ENCODE peak calls at places on chromosomes 12 and 14, in four cellular contexts. C, M, R and G are unnamed samples.

GRCh38 chr12:116880817-116881324 is 370 bp downstream of the HRK start:
- DNase-seq in C (peak; percentile 63), M (peak; percentile 61), R (peak; percentile 54), G (no peak)

GRCh38 chr14:77024171-77024627 is 4.3 kb downstream of the IRF2BPL start:
- DNase-seq in C (no peak), M (no peak), R (no peak), G (no peak)

GRCh38 chr12:124713436-124714082 is 146.1 kb upstream of the NCOR2 start:
- DNase-seq in C (no peak), M (no peak), R (no peak), G (no peak)

GRCh38 chr12:94186461-94187237 is 38.3 kb downstream of the PLXNC1 start:
- DNase-seq in C (no peak), M (peak; percentile 39), R (no peak), G (peak; percentile 30)

GRCh38 chr14:103732868-103733626 is 17.4 kb downstream of the ZFYVE21 start:
- DNase-seq in C (no peak), M (no peak), R (no peak), G (no peak)

GRCh38 chr12:47249082-47249481 is 169.3 kb upstream of the AMIGO2 start:
- DNase-seq in C (no peak), M (no peak), R (no peak), G (no peak)

GRCh38 chr12:101664961-101665360 is 32.5 kb upstream of the CHPT1 start:
- DNase-seq in C (no peak), M (no peak), R (no peak), G (no peak)

GRCh38 chr14:56170877-56171422 is 52.7 kb downstream of the PELI2 start:
- DNase-seq in C (no peak), M (no peak), R (no peak), G (no peak)

GRCh38 chr12:115569694-115570093 is 707.8 kb downstream of the MED13L start:
- DNase-seq in C (no peak), M (no peak), R (no peak), G (no peak)

GRCh38 chr12:16168078-16168477 is 109.4 kb downstream of the SLC15A5 start:
- DNase-seq in C (no peak), M (no peak), R (no peak), G (no peak)

GRCh38 chr12:130547480-130548155 is 168.5 kb downstream of the RIMBP2 start:
- DNase-seq in C (no peak), M (no peak), R (no peak), G (no peak)

GRCh38 chr12:19205120-19205519 is 75.6 kb downstream of the PLEKHA5 start:
- DNase-seq in C (no peak), M (no peak), R (no peak), G (no peak)

GRCh38 chr14:55884819-55885218 is 233.4 kb upstream of the PELI2 start:
- DNase-seq in C (no peak), M (no peak), R (no peak), G (no peak)

GRCh38 chr12:115455268-115455681 is 771.3 kb upstream of the TBX3 start:
- DNase-seq in C (no peak), M (no peak), R (no peak), G (no peak)

GRCh38 chr12:42691991-42692557 is 102.5 kb upstream of the PRICKLE1 start:
- DNase-seq in C (peak; percentile 53), M (no peak), R (no peak), G (no peak)

GRCh38 chr12:6229823-6230222 is 29.6 kb downstream of the CD9 start:
- DNase-seq in C (no peak), M (no peak), R (no peak), G (no peak)

GRCh38 chr14:64296561-64296960 is 2.4 kb upstream of the ESR2 start:
- DNase-seq in C (no peak), M (no peak), R (no peak), G (no peak)

GRCh38 chr12:5344131-5344530 is 87.8 kb upstream of the NTF3 start:
- DNase-seq in C (no peak), M (no peak), R (peak; percentile 52), G (no peak)

GRCh38 chr14:59688224-59689170 is 111.9 kb upstream of the CCDC175 start:
- DNase-seq in C (peak; percentile 15), M (no peak), R (peak; percentile 79), G (no peak)

GRCh38 chr12:107843351-107844311 is 69.1 kb downstream of the ASCL4 start:
- DNase-seq in C (no peak), M (no peak), R (no peak), G (no peak)

GRCh38 chr14:65689070-65689469 is 276.5 kb downstream of the FUT8 start:
- DNase-seq in C (no peak), M (no peak), R (no peak), G (no peak)

GRCh38 chr14:55026441-55026792 is 482 bp downstream of the WDHD1 start:
- DNase-seq in C (no peak), M (no peak), R (no peak), G (no peak)

GRCh38 chr14:75886661-75887348 is 95.0 kb downstream of the TGFB3 start:
- DNase-seq in C (no peak), M (no peak), R (no peak), G (no peak)

GRCh38 chr14:75880512-75880911 is 101.3 kb downstream of the TGFB3 start:
- DNase-seq in C (no peak), M (no peak), R (no peak), G (no peak)

GRCh38 chr14:75885829-75886228 is 96.0 kb downstream of the TGFB3 start:
- DNase-seq in C (no peak), M (no peak), R (no peak), G (no peak)

GRCh38 chr14:75881986-75882385 is 99.8 kb downstream of the TGFB3 start:
- DNase-seq in C (no peak), M (no peak), R (no peak), G (no peak)

DNA sequence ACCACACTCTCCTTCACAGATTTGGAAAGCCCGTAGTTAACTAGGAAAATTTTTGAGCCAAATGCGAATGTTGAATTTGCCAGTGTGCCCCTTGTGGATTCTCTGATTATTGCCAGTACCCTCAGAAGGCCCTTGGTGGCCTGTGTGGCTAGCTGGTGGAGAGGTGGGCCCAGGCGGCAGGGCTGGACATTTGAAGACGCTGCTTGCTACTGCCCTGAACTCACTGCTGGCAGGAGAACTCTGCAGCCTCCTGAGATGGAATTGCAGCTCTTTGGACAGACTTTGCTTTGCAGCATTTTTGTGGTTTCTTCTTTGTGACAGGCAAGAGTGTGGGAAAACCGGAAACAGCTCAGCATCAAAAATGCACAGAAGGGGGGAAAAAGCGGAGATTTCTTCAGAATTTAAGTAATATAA is 97.6 kb downstream of the TGFB3 start:
- DNase-seq in C (no peak), M (no peak), R (no peak), G (no peak)
- TF ChIP-seq CTCF in C (no peak), M (peak; percentile 32), R (peak; percentile 25), G (peak; percentile 39)

DNA sequence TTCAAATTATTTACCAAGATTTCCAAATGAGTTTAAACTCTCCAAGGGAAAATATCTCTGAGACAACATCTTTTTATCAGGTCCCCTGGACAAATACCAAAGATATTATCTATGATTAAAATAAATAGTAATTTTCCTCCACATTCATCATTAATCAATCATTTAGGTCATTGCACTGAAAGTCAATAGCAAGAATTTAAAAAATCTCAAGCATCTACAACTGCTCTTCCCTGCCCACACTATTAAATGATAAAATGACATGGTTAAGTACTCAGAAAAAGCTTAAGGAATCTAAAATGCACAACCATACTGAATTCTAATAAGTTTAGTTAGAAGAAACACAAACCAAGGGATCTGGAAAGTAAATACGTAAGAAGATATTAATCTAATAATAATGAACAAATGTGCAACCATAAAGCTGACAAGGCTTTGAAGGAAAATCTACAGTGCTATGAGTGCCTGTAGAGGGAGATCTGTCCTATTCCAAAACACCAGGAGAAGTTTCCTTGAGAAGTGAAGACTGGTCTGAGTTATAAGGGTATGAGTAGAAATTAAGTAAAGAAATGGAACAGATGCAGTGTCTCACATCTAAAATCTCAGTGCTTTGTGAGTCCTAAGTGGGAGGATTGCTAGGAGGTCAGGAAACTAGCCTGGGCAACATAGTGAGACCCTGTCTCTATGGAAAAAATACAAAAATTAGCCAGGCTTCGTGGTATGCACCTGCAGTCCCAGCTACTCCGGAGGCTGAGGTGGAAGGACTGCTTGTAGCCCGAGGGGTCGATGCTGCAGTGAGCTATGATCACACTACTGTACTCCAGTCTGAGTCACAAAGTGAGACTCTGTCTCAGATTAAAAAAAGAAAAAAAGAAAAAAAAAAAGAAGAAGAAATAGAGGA is 19.2 kb downstream of the INTS13 start:
- DNase-seq in C (no peak), M (no peak), R (peak; percentile 58), G (no peak)
- TF ChIP-seq CTCF in C (no peak), M (no peak), R (peak; percentile 68), G (peak; percentile 40)

GRCh38 chr14:92240658-92241057 is 82.3 kb upstream of the SLC24A4 start:
- DNase-seq in C (no peak), M (no peak), R (no peak), G (no peak)

GRCh38 chr14:92244805-92245204 is 78.2 kb upstream of the SLC24A4 start:
- DNase-seq in C (no peak), M (no peak), R (no peak), G (no peak)

GRCh38 chr14:92247347-92247746 is 75.6 kb upstream of the SLC24A4 start:
- DNase-seq in C (no peak), M (no peak), R (no peak), G (no peak)

GRCh38 chr14:92247937-92248336 is 75.0 kb upstream of the SLC24A4 start:
- DNase-seq in C (no peak), M (no peak), R (no peak), G (no peak)

GRCh38 chr14:92241966-92242365 is 81.0 kb upstream of the SLC24A4 start:
- DNase-seq in C (no peak), M (no peak), R (no peak), G (no peak)
- TF ChIP-seq CTCF in C (no peak), M (no peak), R (no peak), G (no peak)

GRCh38 chr12:53589915-53590314 is 36.3 kb downstream of the ATF7 start:
- DNase-seq in C (no peak), M (no peak), R (no peak), G (no peak)
- TF ChIP-seq CTCF in C (no peak), M (no peak), R (no peak), G (no peak)